ENCODE peak calls at places on chromosomes 2 and 18, in nine cellular contexts. One of them, this sample, is unnamed.

GRCh38 chr2:174878537-174879147 is 114.4 kb upstream of the CHRNA1 start:
- DNase-seq in HAP-1: peak; percentile 45
- DNase-seq in heart left ventricle: no peak
- DNase-seq in stomach: no peak
- DNase-seq in pancreas: no peak
- DNase-seq in neuronal stem cell: no peak
- DNase-seq in foreskin fibroblast: peak; percentile 30
- DNase-seq in right cardiac atrium: no peak
- DNase-seq in body of pancreas: peak; percentile 24
- DNase-seq in this sample: no peak

GRCh38 chr18:79600141-79600540 is 79.5 kb upstream of the CTDP1 start:
- DNase-seq in stomach: no peak
- DNase-seq in heart left ventricle: no peak
- DNase-seq in pancreas: no peak
- DNase-seq in neuronal stem cell: no peak
- DNase-seq in foreskin fibroblast: no peak
- DNase-seq in right cardiac atrium: no peak
- DNase-seq in HAP-1: no peak
- DNase-seq in body of pancreas: no peak
- DNase-seq in this sample: no peak

GRCh38 chr2:112933261-112933660 is 22.3 kb downstream of the IL37 start:
- DNase-seq in stomach: no peak
- DNase-seq in HAP-1: no peak
- DNase-seq in right cardiac atrium: no peak
- DNase-seq in foreskin fibroblast: no peak
- DNase-seq in pancreas: no peak
- DNase-seq in neuronal stem cell: no peak
- DNase-seq in body of pancreas: no peak
- DNase-seq in heart left ventricle: no peak
- DNase-seq in this sample: no peak

GRCh38 chr2:210792000-210792399 is 235.6 kb downstream of the CPS1 start:
- DNase-seq in right cardiac atrium: peak; percentile 14
- DNase-seq in heart left ventricle: peak; percentile 54
- DNase-seq in stomach: no peak
- DNase-seq in pancreas: no peak
- DNase-seq in body of pancreas: peak; percentile 9
- DNase-seq in neuronal stem cell: no peak
- DNase-seq in HAP-1: no peak
- DNase-seq in foreskin fibroblast: no peak
- DNase-seq in this sample: no peak

GRCh38 chr2:181239400-181239799 is 217.8 kb upstream of the ITGA4 start:
- DNase-seq in HAP-1: peak; percentile 39
- DNase-seq in neuronal stem cell: no peak
- DNase-seq in stomach: no peak
- DNase-seq in heart left ventricle: no peak
- DNase-seq in foreskin fibroblast: no peak
- DNase-seq in pancreas: no peak
- DNase-seq in right cardiac atrium: no peak
- DNase-seq in body of pancreas: no peak
- DNase-seq in this sample: no peak

GRCh38 chr2:10080536-10081304 is 509 bp upstream of the CYS1 start:
- DNase-seq in body of pancreas: no peak
- DNase-seq in heart left ventricle: no peak
- DNase-seq in neuronal stem cell: no peak
- DNase-seq in stomach: no peak
- DNase-seq in pancreas: no peak
- DNase-seq in HAP-1: peak; percentile 38
- DNase-seq in right cardiac atrium: peak; percentile 30
- DNase-seq in foreskin fibroblast: no peak
- DNase-seq in this sample: no peak

GRCh38 chr2:239522002-239522739 is 121.4 kb upstream of the HDAC4 start:
- DNase-seq in pancreas: no peak
- DNase-seq in heart left ventricle: no peak
- DNase-seq in foreskin fibroblast: no peak
- DNase-seq in stomach: no peak
- DNase-seq in body of pancreas: no peak
- DNase-seq in neuronal stem cell: no peak
- DNase-seq in right cardiac atrium: peak; percentile 41
- DNase-seq in HAP-1: no peak
- DNase-seq in this sample: no peak

GRCh38 chr2:43676322-43677050 is at the start of gene C1GALT1C1L:
- DNase-seq in body of pancreas: peak; percentile 65
- DNase-seq in neuronal stem cell: no peak
- DNase-seq in heart left ventricle: peak; percentile 69
- DNase-seq in foreskin fibroblast: peak; percentile 13
- DNase-seq in right cardiac atrium: peak; percentile 72
- DNase-seq in HAP-1: no peak
- DNase-seq in pancreas: peak; percentile 50
- DNase-seq in stomach: peak; percentile 36
- DNase-seq in this sample: peak; percentile 31

GRCh38 chr18:8754995-8755955 is 49.9 kb downstream of the MTCL1 start:
- DNase-seq in pancreas: no peak
- DNase-seq in neuronal stem cell: no peak
- DNase-seq in stomach: no peak
- DNase-seq in body of pancreas: no peak
- DNase-seq in right cardiac atrium: no peak
- DNase-seq in foreskin fibroblast: peak; percentile 57
- DNase-seq in heart left ventricle: no peak
- DNase-seq in HAP-1: no peak
- DNase-seq in this sample: no peak

GRCh38 chr2:131035826-131036231 is 57.4 kb downstream of the FAM168B start:
- DNase-seq in pancreas: no peak
- DNase-seq in heart left ventricle: no peak
- DNase-seq in neuronal stem cell: no peak
- DNase-seq in right cardiac atrium: no peak
- DNase-seq in body of pancreas: no peak
- DNase-seq in foreskin fibroblast: no peak
- DNase-seq in HAP-1: no peak
- DNase-seq in stomach: no peak
- DNase-seq in this sample: no peak

GRCh38 chr2:233265899-233266431 is 14.5 kb downstream of the ATG16L1 start:
- DNase-seq in neuronal stem cell: no peak
- DNase-seq in heart left ventricle: no peak
- DNase-seq in body of pancreas: no peak
- DNase-seq in right cardiac atrium: no peak
- DNase-seq in pancreas: no peak
- DNase-seq in foreskin fibroblast: no peak
- DNase-seq in HAP-1: peak; percentile 75
- DNase-seq in stomach: no peak
- DNase-seq in this sample: no peak

GRCh38 chr2:179250848-179251504 is 13.7 kb downstream of the SESTD1 start:
- DNase-seq in stomach: no peak
- DNase-seq in foreskin fibroblast: no peak
- DNase-seq in pancreas: no peak
- DNase-seq in HAP-1: no peak
- DNase-seq in body of pancreas: no peak
- DNase-seq in neuronal stem cell: no peak
- DNase-seq in heart left ventricle: no peak
- DNase-seq in right cardiac atrium: no peak
- DNase-seq in this sample: no peak

GRCh38 chr2:618005-618404 is 59.2 kb downstream of the TMEM18 start:
- DNase-seq in right cardiac atrium: no peak
- DNase-seq in body of pancreas: no peak
- DNase-seq in HAP-1: no peak
- DNase-seq in foreskin fibroblast: no peak
- DNase-seq in pancreas: no peak
- DNase-seq in neuronal stem cell: no peak
- DNase-seq in heart left ventricle: no peak
- DNase-seq in stomach: no peak
- DNase-seq in this sample: no peak

GRCh38 chr2:10524841-10525572 is 76.9 kb upstream of the ODC1 start:
- DNase-seq in foreskin fibroblast: no peak
- DNase-seq in HAP-1: no peak
- DNase-seq in stomach: no peak
- DNase-seq in right cardiac atrium: no peak
- DNase-seq in neuronal stem cell: no peak
- DNase-seq in pancreas: no peak
- DNase-seq in heart left ventricle: no peak
- DNase-seq in body of pancreas: no peak
- DNase-seq in this sample: no peak

GRCh38 chr2:160429248-160430000 is 64.2 kb downstream of the RBMS1 start:
- DNase-seq in neuronal stem cell: no peak
- DNase-seq in body of pancreas: no peak
- DNase-seq in heart left ventricle: no peak
- DNase-seq in right cardiac atrium: no peak
- DNase-seq in HAP-1: no peak
- DNase-seq in stomach: no peak
- DNase-seq in foreskin fibroblast: no peak
- DNase-seq in pancreas: no peak
- DNase-seq in this sample: no peak

GRCh38 chr2:234275515-234275914 is 221.4 kb downstream of the ARL4C start:
- DNase-seq in right cardiac atrium: no peak
- DNase-seq in stomach: no peak
- DNase-seq in neuronal stem cell: no peak
- DNase-seq in foreskin fibroblast: no peak
- DNase-seq in HAP-1: no peak
- DNase-seq in pancreas: peak; percentile 45
- DNase-seq in body of pancreas: peak; percentile 54
- DNase-seq in heart left ventricle: no peak
- DNase-seq in this sample: no peak

GRCh38 chr2:231655494-231656408 is 52.6 kb upstream of the PTMA start:
- DNase-seq in pancreas: no peak
- DNase-seq in body of pancreas: no peak
- DNase-seq in heart left ventricle: no peak
- DNase-seq in right cardiac atrium: no peak
- DNase-seq in foreskin fibroblast: no peak
- DNase-seq in stomach: no peak
- DNase-seq in HAP-1: peak; percentile 48
- DNase-seq in neuronal stem cell: no peak
- DNase-seq in this sample: no peak

GRCh38 chr2:237701859-237702370 is 74.5 kb downstream of the LRRFIP1 start:
- DNase-seq in neuronal stem cell: no peak
- DNase-seq in foreskin fibroblast: no peak
- DNase-seq in heart left ventricle: no peak
- DNase-seq in HAP-1: no peak
- DNase-seq in stomach: no peak
- DNase-seq in right cardiac atrium: no peak
- DNase-seq in body of pancreas: no peak
- DNase-seq in pancreas: no peak
- DNase-seq in this sample: no peak

GRCh38 chr18:54734059-54734458 is 94.2 kb upstream of the RAB27B start:
- DNase-seq in stomach: no peak
- DNase-seq in HAP-1: no peak
- DNase-seq in body of pancreas: peak; percentile 12
- DNase-seq in right cardiac atrium: no peak
- DNase-seq in foreskin fibroblast: peak; percentile 84
- DNase-seq in neuronal stem cell: no peak
- DNase-seq in heart left ventricle: no peak
- DNase-seq in pancreas: no peak
- DNase-seq in this sample: no peak

GRCh38 chr2:15668611-15669305 is 77.1 kb downstream of the DDX1 start:
- DNase-seq in heart left ventricle: no peak
- DNase-seq in foreskin fibroblast: no peak
- DNase-seq in stomach: no peak
- DNase-seq in HAP-1: no peak
- DNase-seq in right cardiac atrium: no peak
- DNase-seq in body of pancreas: no peak
- DNase-seq in neuronal stem cell: no peak
- DNase-seq in pancreas: no peak
- DNase-seq in this sample: no peak
- H3K4me3 ChIP-seq in heart left ventricle: no peak overlapping the region
- H3K4me3 ChIP-seq in foreskin fibroblast: no peak overlapping the region
- H3K4me3 ChIP-seq in stomach: no peak overlapping the region
- H3K4me3 ChIP-seq in HAP-1: no peak overlapping the region
- H3K4me3 ChIP-seq in right cardiac atrium: no peak overlapping the region
- H3K4me3 ChIP-seq in body of pancreas: no peak overlapping the region
- H3K4me3 ChIP-seq in neuronal stem cell: no peak overlapping the region
- H3K4me3 ChIP-seq in pancreas: no peak overlapping the region
- H3K4me3 ChIP-seq in this sample: no peak overlapping the region

DNA sequence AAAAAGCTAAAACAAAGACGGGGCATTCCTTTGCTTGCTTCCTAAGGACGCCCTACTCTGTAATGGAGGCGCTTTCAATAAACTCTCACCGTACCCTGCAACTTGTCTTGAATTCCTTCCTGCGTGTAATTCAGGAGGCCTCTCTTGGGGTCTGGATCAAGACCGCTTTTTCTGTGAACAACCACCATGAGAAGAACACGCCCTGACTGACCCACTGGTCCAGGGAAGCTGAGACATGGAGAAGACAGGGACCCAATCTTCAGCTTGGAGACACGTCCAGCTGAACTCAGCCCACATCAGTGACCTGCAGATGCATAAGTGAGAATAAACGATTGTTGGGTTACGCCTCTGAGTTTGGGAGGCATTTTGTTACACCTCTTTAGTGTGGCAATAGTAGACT is 7.8 kb upstream of the NARS1 start:
- DNase-seq in pancreas: no peak
- DNase-seq in body of pancreas: no peak
- DNase-seq in neuronal stem cell: no peak
- DNase-seq in right cardiac atrium: no peak
- DNase-seq in heart left ventricle: no peak
- DNase-seq in stomach: no peak
- DNase-seq in foreskin fibroblast: no peak
- DNase-seq in HAP-1: no peak
- DNase-seq in this sample: no peak
- H3K4me3 ChIP-seq in pancreas: no peak overlapping the region
- H3K4me3 ChIP-seq in body of pancreas: no peak overlapping the region
- H3K4me3 ChIP-seq in neuronal stem cell: no peak overlapping the region
- H3K4me3 ChIP-seq in right cardiac atrium: peak overlapping the region; percentile 66
- H3K4me3 ChIP-seq in heart left ventricle: peak overlapping the region; percentile 68
- H3K4me3 ChIP-seq in stomach: peak overlapping the region; percentile 69
- H3K4me3 ChIP-seq in foreskin fibroblast: peak overlapping the region; percentile 66
- H3K4me3 ChIP-seq in HAP-1: no peak overlapping the region
- H3K4me3 ChIP-seq in this sample: no peak overlapping the region

GRCh38 chr2:162071016-162071415 is 3.0 kb downstream of the DPP4 start:
- DNase-seq in neuronal stem cell: no peak
- DNase-seq in heart left ventricle: no peak
- DNase-seq in pancreas: no peak
- DNase-seq in body of pancreas: no peak
- DNase-seq in foreskin fibroblast: no peak
- DNase-seq in HAP-1: no peak
- DNase-seq in stomach: no peak
- DNase-seq in right cardiac atrium: no peak
- DNase-seq in this sample: no peak
- H3K4me3 ChIP-seq in neuronal stem cell: no peak overlapping the region
- H3K4me3 ChIP-seq in heart left ventricle: no peak overlapping the region
- H3K4me3 ChIP-seq in pancreas: no peak overlapping the region
- H3K4me3 ChIP-seq in body of pancreas: no peak overlapping the region
- H3K4me3 ChIP-seq in foreskin fibroblast: no peak overlapping the region
- H3K4me3 ChIP-seq in HAP-1: no peak overlapping the region
- H3K4me3 ChIP-seq in stomach: no peak overlapping the region
- H3K4me3 ChIP-seq in right cardiac atrium: no peak overlapping the region
- H3K4me3 ChIP-seq in this sample: no peak overlapping the region

DNA sequence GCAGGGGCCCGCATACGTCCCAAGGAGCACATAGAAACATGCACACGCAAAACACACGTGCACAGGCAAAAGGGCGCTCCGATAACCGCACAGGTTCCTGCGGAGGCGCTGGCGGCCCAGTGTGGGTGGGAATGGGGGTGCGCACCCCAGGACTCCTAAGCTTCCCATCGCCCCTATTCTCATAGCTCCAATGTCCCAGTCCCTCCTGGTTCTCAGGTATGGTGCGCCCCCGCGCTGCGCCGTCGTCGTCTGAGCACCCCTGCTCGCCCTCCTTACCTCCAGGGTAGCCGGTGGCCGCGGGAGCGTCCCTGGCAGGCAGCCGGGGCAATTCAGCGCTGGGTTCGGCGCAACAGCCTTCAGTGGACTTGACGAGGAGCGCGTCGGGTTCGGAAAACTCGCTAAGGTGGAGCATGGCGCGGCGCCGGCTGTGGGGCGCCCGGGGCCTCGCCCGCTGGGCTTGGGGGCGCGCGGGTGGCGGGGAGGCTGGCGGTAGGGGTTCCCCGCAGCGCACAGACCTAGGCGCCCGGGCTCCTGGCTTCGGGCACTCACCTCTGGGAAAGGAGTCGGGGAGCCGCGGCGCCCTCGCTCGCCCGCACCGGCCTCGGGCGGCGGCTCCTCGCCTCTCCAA is 328 bp downstream of the EGR4 start:
- DNase-seq in heart left ventricle: no peak
- DNase-seq in neuronal stem cell: no peak
- DNase-seq in stomach: no peak
- DNase-seq in pancreas: no peak
- DNase-seq in body of pancreas: no peak
- DNase-seq in right cardiac atrium: no peak
- DNase-seq in foreskin fibroblast: no peak
- DNase-seq in HAP-1: no peak
- DNase-seq in this sample: no peak
- H3K4me3 ChIP-seq in heart left ventricle: peak overlapping the region; percentile 41
- H3K4me3 ChIP-seq in neuronal stem cell: peak overlapping the region; percentile 69
- H3K4me3 ChIP-seq in stomach: peak overlapping the region; percentile 45
- H3K4me3 ChIP-seq in pancreas: peak overlapping the region; percentile 18
- H3K4me3 ChIP-seq in body of pancreas: peak overlapping the region; percentile 17
- H3K4me3 ChIP-seq in right cardiac atrium: peak overlapping the region; percentile 41
- H3K4me3 ChIP-seq in foreskin fibroblast: peak overlapping the region; percentile 38
- H3K4me3 ChIP-seq in HAP-1: peak overlapping the region; percentile 27
- H3K4me3 ChIP-seq in this sample: peak overlapping the region; percentile 33

This sample was measured in lung.